ENCODE peak calls at places on chromosomes 6 and 20, in four cellular contexts. T, R, O and J are unnamed samples.

GRCh38 chr6:13243033-13243432 is 85.3 kb downstream of the TBC1D7 start:
- DNase-seq in T (no peak), R (no peak), O (no peak), J (no peak)

GRCh38 chr6:135182120-135182992 is 1.2 kb downstream of the MYB start:
- DNase-seq in T (no peak), R (peak; percentile 7), O (no peak), J (no peak)

GRCh38 chr6:132669690-132670291 is 10.8 kb upstream of the TAAR1 start:
- DNase-seq in T (no peak), R (no peak), O (no peak), J (no peak)

GRCh38 chr6:22036267-22036666 is 260.6 kb downstream of the PRL start:
- DNase-seq in T (no peak), R (no peak), O (peak; percentile 67), J (no peak)

GRCh38 chr6:22980446-22980845 is 411.1 kb downstream of the HDGFL1 start:
- DNase-seq in T (no peak), R (no peak), O (no peak), J (no peak)

GRCh38 chr20:33668087-33668790 is 1.5 kb downstream of the ACTL10 start:
- DNase-seq in T (no peak), R (peak; percentile 71), O (no peak), J (peak; percentile 73)

GRCh38 chr6:36979343-36979742 is 6.7 kb downstream of the MTCH1 start:
- DNase-seq in T (no peak), R (no peak), O (peak; percentile 82), J (peak; percentile 76)

GRCh38 chr6:163738725-163739124 is 324.2 kb downstream of the QKI start:
- DNase-seq in T (no peak), R (no peak), O (no peak), J (no peak)

GRCh38 chr20:48818481-48818987 is 9.3 kb downstream of the PREX1 start:
- DNase-seq in T (no peak), R (no peak), O (no peak), J (no peak)

GRCh38 chr6:104580452-104580851 is 279.3 kb downstream of the HACE1 start:
- DNase-seq in T (no peak), R (no peak), O (no peak), J (no peak)

GRCh38 chr6:47318236-47318974 is 8.7 kb upstream of the TNFRSF21 start:
- DNase-seq in T (no peak), R (no peak), O (no peak), J (no peak)

GRCh38 chr6:40810176-40810575 is 223.0 kb upstream of the LRFN2 start:
- DNase-seq in T (no peak), R (no peak), O (no peak), J (no peak)

GRCh38 chr20:60050193-60050960 is 92.2 kb downstream of the CDH26 start:
- DNase-seq in T (no peak), R (no peak), O (peak; percentile 31), J (no peak)

GRCh38 chr6:137637161-137637560 is 143.0 kb upstream of the OLIG3 start:
- DNase-seq in T (no peak), R (no peak), O (no peak), J (no peak)

GRCh38 chr20:38873050-38873581 is 53.1 kb upstream of the FAM83D start:
- DNase-seq in T (no peak), R (peak; percentile 51), O (no peak), J (no peak)

GRCh38 chr6:11188161-11188915 is 44.1 kb downstream of the NEDD9 start:
- DNase-seq in T (no peak), R (no peak), O (peak; percentile 62), J (no peak)

GRCh38 chr6:34206726-34207125 is 29.9 kb upstream of the HMGA1 start:
- DNase-seq in T (no peak), R (no peak), O (no peak), J (no peak)

GRCh38 chr6:116996842-116997241 is 119.8 kb downstream of the RFX6 start:
- DNase-seq in T (no peak), R (no peak), O (no peak), J (no peak)

GRCh38 chr6:164296411-164296810 is 881.9 kb downstream of the QKI start:
- DNase-seq in T (no peak), R (no peak), O (no peak), J (no peak)

GRCh38 chr6:162625846-162626540 is 101.6 kb downstream of the PRKN start:
- DNase-seq in T (no peak), R (no peak), O (no peak), J (no peak)

GRCh38 chr6:140168365-140168764 is 793.9 kb upstream of the CITED2 start:
- DNase-seq in T (no peak), R (no peak), O (no peak), J (no peak)

GRCh38 chr20:62774076-62774714 is 22.1 kb upstream of the MRGBP start:
- DNase-seq in T (no peak), R (no peak), O (no peak), J (no peak)

GRCh38 chr6:25219581-25220249 is 59.5 kb upstream of the CARMIL1 start:
- DNase-seq in T (no peak), R (no peak), O (no peak), J (no peak)

GRCh38 chr6:90811596-90812226 is 224.8 kb upstream of the MAP3K7 start:
- DNase-seq in T (no peak), R (no peak), O (no peak), J (no peak)

GRCh38 chr20:7829031-7829430 is 111.2 kb downstream of the HAO1 start:
- DNase-seq in T (no peak), R (no peak), O (no peak), J (no peak)

GRCh38 chr20:4813839-4814695 is 92.4 kb downstream of the PRND start:
- DNase-seq in T (no peak), R (peak; percentile 43), O (peak; percentile 10), J (no peak)

GRCh38 chr6:132919476-132919875 is 105.1 kb downstream of the RPS12 start:
- DNase-seq in T (no peak), R (no peak), O (peak; percentile 52), J (peak; percentile 52)

GRCh38 chr6:41724638-41725501 is 10.5 kb downstream of the TFEB start:
- DNase-seq in T (no peak), R (no peak), O (no peak), J (no peak)

GRCh38 chr6:26570027-26570809 is 26.5 kb upstream of the ABT1 start:
- DNase-seq in T (no peak), R (no peak), O (no peak), J (no peak)

GRCh38 chr6:60643870-60644269 is 1642.2 kb downstream of the KHDRBS2 start:
- DNase-seq in T (no peak), R (no peak), O (no peak), J (no peak)

GRCh38 chr6:131949909-131950766 is 1.0 kb downstream of the CCN2 start:
- DNase-seq in T (peak; percentile 27), R (no peak), O (peak; percentile 86), J (peak; percentile 59)

GRCh38 chr6:42693725-42694323 is 28.6 kb downstream of the PRPH2 start:
- DNase-seq in T (no peak), R (no peak), O (no peak), J (no peak)

GRCh38 chr20:62426678-62427077 is 661 bp downstream of the RBBP8NL start:
- DNase-seq in T (no peak), R (no peak), O (peak; percentile 63), J (no peak)

GRCh38 chr6:31190488-31190887 is 20.0 kb upstream of the POU5F1 start:
- DNase-seq in T (no peak), R (no peak), O (no peak), J (no peak)

GRCh38 chr6:31180500-31180899 is 10.0 kb upstream of the POU5F1 start:
- DNase-seq in T (no peak), R (peak; percentile 43), O (no peak), J (peak; percentile 37)

GRCh38 chr6:31187780-31188194 is 17.3 kb upstream of the POU5F1 start:
- DNase-seq in T (no peak), R (no peak), O (peak; percentile 69), J (no peak)

DNA sequence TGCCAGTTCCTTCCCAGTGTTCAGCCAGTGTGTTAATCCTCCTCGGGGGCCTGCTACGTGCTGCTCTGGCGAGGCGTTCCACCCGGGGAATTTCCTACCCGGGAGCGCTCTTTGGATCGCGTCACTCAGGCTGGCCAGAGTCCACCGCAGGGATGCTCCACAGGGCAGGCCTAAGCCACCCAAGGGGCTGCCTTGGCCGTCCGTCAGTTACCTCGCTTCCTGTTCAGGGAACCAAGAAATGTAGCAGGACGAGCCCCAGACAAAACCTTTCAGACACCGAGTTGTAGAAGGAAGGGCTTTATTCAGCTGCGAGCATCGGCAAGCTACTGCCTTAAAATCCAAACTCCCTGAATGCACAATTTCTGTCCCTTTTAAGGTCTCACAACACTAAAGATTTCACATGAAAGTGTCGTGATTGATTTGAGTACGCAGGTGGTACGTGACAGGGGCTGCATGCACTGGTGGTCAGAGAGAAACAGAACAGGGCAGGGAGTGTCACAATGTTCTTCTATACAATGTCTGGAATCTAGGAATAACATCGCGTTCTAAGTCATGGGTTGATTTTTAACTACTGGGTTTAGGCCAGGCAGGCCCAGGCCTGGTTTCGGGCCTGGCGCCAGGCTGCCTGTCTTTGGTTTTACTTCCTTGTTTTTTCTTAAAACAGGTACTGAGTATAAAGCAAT is 15.7 kb upstream of the POU5F1 start:
- DNase-seq in T (no peak), R (no peak), O (peak; percentile 85), J (no peak)
- H3K27ac ChIP-seq in T (peak overlapping the region; percentile 82), R (no peak overlapping the region), O (peak overlapping the region; percentile 96), J (no peak overlapping the region)

GRCh38 chr6:53616450-53617357 is 48.9 kb downstream of the KLHL31 start:
- DNase-seq in T (no peak), R (no peak), O (no peak), J (no peak)
- H3K27ac ChIP-seq in T (no peak overlapping the region), R (no peak overlapping the region), O (no peak overlapping the region), J (no peak overlapping the region)

GRCh38 chr20:56414842-56415765 is 3.0 kb downstream of the CASS4 start:
- DNase-seq in T (no peak), R (no peak), O (no peak), J (peak; percentile 41)

GRCh38 chr20:56420028-56420427 is 8.0 kb downstream of the CASS4 start:
- DNase-seq in T (no peak), R (no peak), O (no peak), J (no peak)

GRCh38 chr20:56418385-56418861 is 6.4 kb downstream of the CASS4 start:
- DNase-seq in T (no peak), R (no peak), O (no peak), J (peak; percentile 39)

GRCh38 chr20:56417402-56417801 is 5.3 kb downstream of the CASS4 start:
- DNase-seq in T (no peak), R (no peak), O (no peak), J (no peak)

DNA sequence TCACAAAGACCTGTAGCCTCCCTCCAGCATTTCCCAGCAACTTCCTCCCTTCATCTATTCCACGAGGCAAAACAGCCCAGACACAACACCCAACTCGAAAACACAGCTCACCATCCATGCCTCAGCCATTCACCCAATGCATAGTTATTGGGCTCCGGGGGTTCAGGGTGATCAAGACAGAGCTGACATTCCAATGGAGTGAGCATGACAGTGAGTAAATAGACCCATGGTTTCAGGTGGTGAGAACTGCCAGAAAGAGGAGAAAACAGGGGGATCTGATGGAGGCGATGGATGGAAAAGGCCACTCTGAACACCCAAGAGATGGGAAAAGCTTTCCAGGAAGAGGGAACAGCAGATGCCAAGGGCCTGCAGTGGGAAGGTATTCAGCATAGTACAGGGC is 5.9 kb downstream of the CASS4 start:
- DNase-seq in T (no peak), R (no peak), O (no peak), J (no peak)
- H3K27ac ChIP-seq in T (peak overlapping the region; percentile 21), R (peak overlapping the region; percentile 53), O (no peak overlapping the region), J (no peak overlapping the region)

GRCh38 chr6:145756170-145756662 is 20.9 kb upstream of the EPM2A start:
- DNase-seq in T (no peak), R (no peak), O (peak; percentile 39), J (peak; percentile 16)
- H3K27ac ChIP-seq in T (no peak overlapping the region), R (no peak overlapping the region), O (no peak overlapping the region), J (no peak overlapping the region)